ENCODE peak calls at places on chromosomes 5 and 9, in four cellular contexts. O is ACHN; E is stimulated activated CD4-positive, alpha-beta T cell treated with anti-CD3 and anti-CD28 coated beads, Interleukin-12 subunit alpha, Interleukin-12 subunit beta, amount 100 ng/mL, for 48 hours; A is dorsolateral prefrontal cortex. Q is an unnamed sample.
A peak's percentile ranks its signal among the peaks of the same experiment; 100 is the strongest.

GRCh38 chr5:66209350-66209749 is 65.2 kb downstream of the SREK1 start:
- DNase-seq in O (peak; percentile 4), E (no peak), A (no peak), Q (no peak)

GRCh38 chr5:178227929-178228328 is 4.7 kb downstream of the PHYKPL start:
- DNase-seq in O (no peak), E (no peak), A (no peak), Q (no peak)

GRCh38 chr9:131282688-131283422 is 6.5 kb upstream of the FAM78A start:
- DNase-seq in O (no peak), E (no peak), A (no peak), Q (peak; percentile 42)

GRCh38 chr5:31583129-31583528 is 51.0 kb downstream of the C5orf22 start:
- DNase-seq in O (no peak), E (no peak), A (no peak), Q (no peak)

GRCh38 chr5:43141211-43141610 is 20.5 kb downstream of the ZNF131 start:
- DNase-seq in O (no peak), E (no peak), A (no peak), Q (no peak)

GRCh38 chr9:37036237-37037136 is 2.4 kb upstream of the PAX5 start:
- DNase-seq in O (peak; percentile 63), E (no peak), A (no peak), Q (no peak)

GRCh38 chr9:87382902-87383301 is 114.8 kb upstream of the DAPK1 start:
- DNase-seq in O (no peak), E (no peak), A (no peak), Q (no peak)

GRCh38 chr5:112923988-112924387 is 2.0 kb upstream of the REEP5 start:
- DNase-seq in O (no peak), E (no peak), A (no peak), Q (no peak)